ENCODE peak calls at places on chromosomes 16 and 17, in ten cellular contexts. One of them, this sample, is unnamed.
A peak's percentile ranks its signal among the peaks of the same experiment; 100 is the strongest.

GRCh38 chr16:27811881-27812280 is 251.6 kb downstream of the GSG1L start:
- DNase-seq in effector memory CD8-positive, alpha-beta T cell: no peak
- DNase-seq in Ammon's horn: no peak
- DNase-seq in M059J: no peak
- DNase-seq in activated gamma-delta T cell treated with Interleukin-2 at 50 U/mL for 16 hours: no peak
- DNase-seq in left colon: no peak
- DNase-seq in mucosa of descending colon: no peak
- DNase-seq in B cell: no peak
- DNase-seq in pulmonary artery endothelial cell: no peak
- DNase-seq in NCI-H1694 treated with DMSO at 0.1 percent for 48 hours: no peak
- DNase-seq in this sample: peak; percentile 22

GRCh38 chr17:38322156-38322779 is 21.5 kb downstream of the GPR179 start:
- DNase-seq in M059J: peak; percentile 32
- DNase-seq in mucosa of descending colon: peak; percentile 68
- DNase-seq in NCI-H1694 treated with DMSO at 0.1 percent for 48 hours: no peak
- DNase-seq in pulmonary artery endothelial cell: no peak
- DNase-seq in left colon: no peak
- DNase-seq in effector memory CD8-positive, alpha-beta T cell: peak; percentile 66
- DNase-seq in Ammon's horn: peak; percentile 61
- DNase-seq in activated gamma-delta T cell treated with Interleukin-2 at 50 U/mL for 16 hours: peak; percentile 74
- DNase-seq in B cell: peak; percentile 78
- DNase-seq in this sample: no peak

GRCh38 chr17:83085103-83085502 is 5.7 kb downstream of the METRNL start:
- DNase-seq in NCI-H1694 treated with DMSO at 0.1 percent for 48 hours: no peak
- DNase-seq in pulmonary artery endothelial cell: no peak
- DNase-seq in activated gamma-delta T cell treated with Interleukin-2 at 50 U/mL for 16 hours: no peak
- DNase-seq in mucosa of descending colon: peak; percentile 41
- DNase-seq in left colon: no peak
- DNase-seq in effector memory CD8-positive, alpha-beta T cell: no peak
- DNase-seq in Ammon's horn: no peak
- DNase-seq in B cell: no peak
- DNase-seq in M059J: no peak
- DNase-seq in this sample: no peak

GRCh38 chr16:70252355-70252988 is 732 bp upstream of the EXOSC6 start:
- DNase-seq in Ammon's horn: no peak
- DNase-seq in NCI-H1694 treated with DMSO at 0.1 percent for 48 hours: no peak
- DNase-seq in activated gamma-delta T cell treated with Interleukin-2 at 50 U/mL for 16 hours: no peak
- DNase-seq in M059J: no peak
- DNase-seq in pulmonary artery endothelial cell: no peak
- DNase-seq in B cell: peak; percentile 17
- DNase-seq in mucosa of descending colon: no peak
- DNase-seq in left colon: no peak
- DNase-seq in effector memory CD8-positive, alpha-beta T cell: no peak
- DNase-seq in this sample: peak; percentile 64

GRCh38 chr17:79414063-79414462 is 196.8 kb downstream of the RBFOX3 start:
- DNase-seq in M059J: no peak
- DNase-seq in pulmonary artery endothelial cell: no peak
- DNase-seq in Ammon's horn: no peak
- DNase-seq in effector memory CD8-positive, alpha-beta T cell: no peak
- DNase-seq in activated gamma-delta T cell treated with Interleukin-2 at 50 U/mL for 16 hours: no peak
- DNase-seq in mucosa of descending colon: no peak
- DNase-seq in left colon: no peak
- DNase-seq in B cell: no peak
- DNase-seq in NCI-H1694 treated with DMSO at 0.1 percent for 48 hours: peak; percentile 34
- DNase-seq in this sample: no peak

GRCh38 chr16:17346774-17347569 is 123.8 kb downstream of the XYLT1 start:
- DNase-seq in mucosa of descending colon: peak; percentile 64
- DNase-seq in effector memory CD8-positive, alpha-beta T cell: peak; percentile 8
- DNase-seq in left colon: peak; percentile 80
- DNase-seq in B cell: no peak
- DNase-seq in activated gamma-delta T cell treated with Interleukin-2 at 50 U/mL for 16 hours: no peak
- DNase-seq in NCI-H1694 treated with DMSO at 0.1 percent for 48 hours: no peak
- DNase-seq in Ammon's horn: no peak
- DNase-seq in M059J: no peak
- DNase-seq in pulmonary artery endothelial cell: no peak
- DNase-seq in this sample: no peak

GRCh38 chr16:2224183-2224486 is 744 bp downstream of the E4F1 start:
- DNase-seq in mucosa of descending colon: no peak
- DNase-seq in M059J: no peak
- DNase-seq in Ammon's horn: peak; percentile 44
- DNase-seq in NCI-H1694 treated with DMSO at 0.1 percent for 48 hours: no peak
- DNase-seq in pulmonary artery endothelial cell: no peak
- DNase-seq in activated gamma-delta T cell treated with Interleukin-2 at 50 U/mL for 16 hours: no peak
- DNase-seq in left colon: no peak
- DNase-seq in effector memory CD8-positive, alpha-beta T cell: no peak
- DNase-seq in B cell: no peak
- DNase-seq in this sample: no peak

GRCh38 chr17:43632231-43632630 is 29.5 kb downstream of the MEOX1 start:
- DNase-seq in activated gamma-delta T cell treated with Interleukin-2 at 50 U/mL for 16 hours: no peak
- DNase-seq in left colon: no peak
- DNase-seq in Ammon's horn: no peak
- DNase-seq in effector memory CD8-positive, alpha-beta T cell: no peak
- DNase-seq in pulmonary artery endothelial cell: no peak
- DNase-seq in M059J: no peak
- DNase-seq in mucosa of descending colon: no peak
- DNase-seq in B cell: no peak
- DNase-seq in NCI-H1694 treated with DMSO at 0.1 percent for 48 hours: no peak
- DNase-seq in this sample: no peak

GRCh38 chr17:31740611-31741082 is 118.4 kb downstream of the COPRS start:
- DNase-seq in mucosa of descending colon: no peak
- DNase-seq in effector memory CD8-positive, alpha-beta T cell: no peak
- DNase-seq in left colon: no peak
- DNase-seq in Ammon's horn: no peak
- DNase-seq in pulmonary artery endothelial cell: no peak
- DNase-seq in NCI-H1694 treated with DMSO at 0.1 percent for 48 hours: no peak
- DNase-seq in M059J: peak; percentile 95
- DNase-seq in B cell: no peak
- DNase-seq in activated gamma-delta T cell treated with Interleukin-2 at 50 U/mL for 16 hours: no peak
- DNase-seq in this sample: no peak

This sample was measured in mesenteric fat pad.